ENCODE peak calls at places on chromosomes 11 and 22, in six cellular contexts. X, U, Z, G, V and P are unnamed samples.
A peak's percentile ranks its signal among the peaks of the same experiment; 100 is the strongest.

GRCh38 chr11:70371241-70371640 is 27.1 kb upstream of the CTTN start:
- ATAC-seq in G (no peak), Z (no peak), U (no peak), V (no peak), X (no peak), P (no peak)

GRCh38 chr22:24460418-24461089 is 33.2 kb downstream of the ADORA2A start:
- ATAC-seq in G (peak; percentile 34), V (no peak), X (no peak), U (peak; percentile 84), Z (no peak), P (no peak)

GRCh38 chr11:30395751-30396150 is 72.8 kb downstream of the ARL14EP start:
- ATAC-seq in X (no peak), U (no peak), Z (no peak), V (no peak), G (no peak), P (no peak)

GRCh38 chr11:118689503-118689851 is 10.0 kb upstream of the TREH start:
- ATAC-seq in G (peak; percentile 9), X (no peak), V (peak; percentile 2), Z (no peak), U (peak; percentile 2), P (no peak)

GRCh38 chr11:92838655-92839334 is 130.7 kb upstream of the MTNR1B start:
- ATAC-seq in G (no peak), X (no peak), V (no peak), U (no peak), Z (no peak), P (no peak)

GRCh38 chr11:16296243-16296642 is 60.1 kb downstream of the SOX6 start:
- ATAC-seq in G (no peak), U (no peak), Z (no peak), V (no peak), X (no peak), P (no peak)

GRCh38 chr11:17927643-17928343 is 85.1 kb downstream of the SERGEF start:
- ATAC-seq in G (no peak), V (no peak), Z (no peak), U (no peak), X (no peak), P (peak; percentile 79)

GRCh38 chr11:23103403-23103802 is 243.1 kb upstream of the CCDC179 start:
- ATAC-seq in U (no peak), V (no peak), Z (no peak), X (no peak), G (no peak), P (no peak)

GRCh38 chr11:60913793-60914619 is at the start of gene TMEM109:
- ATAC-seq in U (peak; percentile 80), G (peak; percentile 82), X (peak; percentile 76), Z (peak; percentile 70), V (peak; percentile 68), P (peak; percentile 89)

GRCh38 chr22:29032584-29032983 is 29.0 kb downstream of the C22orf31 start:
- ATAC-seq in V (no peak), G (no peak), U (no peak), Z (no peak), X (no peak), P (no peak)

GRCh38 chr22:19447388-19448075 is at the start of gene C22orf39:
- ATAC-seq in X (peak; percentile 94), V (peak; percentile 92), Z (peak; percentile 93), U (peak; percentile 83), G (peak; percentile 97), P (peak; percentile 97)

GRCh38 chr11:120112174-120112796 is 25.6 kb downstream of the TRIM29 start:
- ATAC-seq in G (no peak), Z (no peak), V (no peak), U (no peak), X (no peak), P (no peak)

GRCh38 chr11:110472858-110473257 is 43.1 kb downstream of the FDX1 start:
- ATAC-seq in U (no peak), V (no peak), G (no peak), Z (no peak), X (no peak), P (no peak)

GRCh38 chr11:120903686-120904085 is 120.2 kb upstream of the TBCEL start:
- ATAC-seq in G (no peak), X (no peak), U (no peak), V (no peak), Z (no peak), P (no peak)

GRCh38 chr22:22075382-22076163 is 93.0 kb upstream of the TOP3B start:
- ATAC-seq in X (no peak), V (no peak), Z (no peak), G (no peak), U (no peak), P (no peak)

GRCh38 chr11:96228472-96228871 is 114.5 kb downstream of the MAML2 start:
- ATAC-seq in G (peak; percentile 73), Z (no peak), U (no peak), X (no peak), V (peak; percentile 37), P (peak; percentile 51)

GRCh38 chr22:17205432-17205831 is 13.8 kb downstream of the ADA2 start:
- ATAC-seq in U (no peak), X (no peak), V (no peak), Z (no peak), G (no peak), P (no peak)

GRCh38 chr11:58592760-58593472 is 14.1 kb downstream of the ZFP91 start:
- ATAC-seq in U (peak; percentile 94), X (peak; percentile 37), Z (no peak), V (peak; percentile 52), G (no peak), P (no peak)

GRCh38 chr11:102306048-102306575 is 11.2 kb upstream of the BIRC3 start:
- ATAC-seq in X (peak; percentile 23), Z (peak; percentile 65), V (peak; percentile 37), G (no peak), U (peak; percentile 63), P (no peak)

GRCh38 chr22:22079404-22080148 is 97.0 kb upstream of the TOP3B start:
- ATAC-seq in Z (no peak), G (no peak), V (no peak), U (no peak), X (no peak), P (no peak)

GRCh38 chr11:66087148-66087908 is 17.3 kb downstream of the PACS1 start:
- ATAC-seq in V (no peak), Z (peak; percentile 21), X (no peak), G (no peak), U (no peak), P (no peak)

GRCh38 chr11:116539211-116539610 is 233.6 kb downstream of the BUD13 start:
- ATAC-seq in G (no peak), Z (no peak), V (no peak), U (no peak), X (no peak), P (no peak)

GRCh38 chr22:50271011-50271394 is 823 bp upstream of the MAPK11 start:
- ATAC-seq in V (peak; percentile 11), Z (no peak), U (no peak), G (no peak), X (no peak), P (no peak)

GRCh38 chr11:20102393-20102792 is 57.9 kb downstream of the DBX1 start:
- ATAC-seq in V (no peak), U (no peak), X (no peak), G (peak; percentile 77), Z (no peak), P (no peak)

GRCh38 chr22:46578824-46579561 is 41.2 kb upstream of the GRAMD4 start:
- ATAC-seq in Z (no peak), V (no peak), X (no peak), G (peak; percentile 69), U (no peak), P (no peak)

GRCh38 chr11:33179431-33179830 is 18.2 kb upstream of the CSTF3 start:
- ATAC-seq in X (no peak), V (no peak), U (peak; percentile 71), Z (no peak), G (no peak), P (peak; percentile 10)

GRCh38 chr11:126415128-126415527 is 59.6 kb downstream of the ST3GAL4 start:
- ATAC-seq in V (no peak), Z (no peak), G (peak; percentile 50), X (no peak), U (no peak), P (peak; percentile 71)

GRCh38 chr22:38987171-38987895 is 5.2 kb downstream of the APOBEC3B start:
- ATAC-seq in X (no peak), V (no peak), G (no peak), Z (no peak), U (no peak), P (no peak)